ENCODE peak calls at places on chromosomes 2 and 18, in eight cellular contexts. X, B, A, Y, O, Q, V and Z are unnamed samples.

GRCh38 chr2:8268172-8268783 is 413.6 kb upstream of the ID2 start:
- DNase-seq in X (peak; percentile 63), V (peak; percentile 37), O (no peak), B (no peak), Y (no peak), Q (no peak), A (no peak), Z (no peak)

GRCh38 chr18:44518666-44519065 is 162.0 kb upstream of the SETBP1 start:
- DNase-seq in X (no peak), Q (no peak), O (no peak), A (no peak), B (no peak), V (no peak), Y (no peak), Z (no peak)

GRCh38 chr2:112542123-112542973 is at the start of gene POLR1B:
- DNase-seq in O (peak; percentile 32), X (peak; percentile 72), V (peak; percentile 83), B (peak; percentile 47), Y (peak; percentile 73), A (peak; percentile 60), Q (peak; percentile 69), Z (peak; percentile 75)

GRCh38 chr2:126886201-126886905 is 12.3 kb upstream of the TEX51 start:
- DNase-seq in X (peak; percentile 22), A (peak; percentile 8), Y (no peak), Q (peak; percentile 32), O (no peak), V (peak; percentile 56), B (peak; percentile 17), Z (no peak)

GRCh38 chr18:5738561-5738960 is 156.8 kb downstream of the TMEM200C start:
- DNase-seq in X (no peak), O (no peak), V (no peak), A (no peak), Y (no peak), B (no peak), Q (no peak), Z (no peak)

GRCh38 chr2:43024515-43024962 is 201.9 kb downstream of the ZFP36L2 start:
- DNase-seq in A (no peak), V (peak; percentile 65), B (no peak), X (peak; percentile 55), O (no peak), Q (peak; percentile 53), Y (no peak), Z (no peak)

GRCh38 chr18:35610089-35610488 is 28.5 kb downstream of the GALNT1 start:
- DNase-seq in A (no peak), Y (peak; percentile 83), O (no peak), Q (peak; percentile 5), B (no peak), X (no peak), V (no peak), Z (peak; percentile 88)

GRCh38 chr2:217489145-217489960 is 513.4 kb downstream of the TNS1 start:
- DNase-seq in A (no peak), X (peak; percentile 43), O (peak; percentile 66), Q (no peak), B (no peak), V (no peak), Y (peak; percentile 28), Z (no peak)